ENCODE peak calls at places on chromosomes 12 and 14, in five cellular contexts. One of them, this sample, is unnamed.

GRCh38 chr14:101823511-101824120 is 62.1 kb downstream of the PPP2R5C start:
- DNase-seq in tibial artery: peak
- DNase-seq in left ventricle myocardium inferior: no peak
- DNase-seq in upper lobe of left lung: no peak
- DNase-seq in AG10803: no peak
- DNase-seq in this sample: peak

GRCh38 chr12:94255428-94255827 is 107.1 kb downstream of the PLXNC1 start:
- DNase-seq in tibial artery: no peak
- DNase-seq in left ventricle myocardium inferior: no peak
- DNase-seq in upper lobe of left lung: no peak
- DNase-seq in AG10803: no peak
- DNase-seq in this sample: no peak

GRCh38 chr12:54572881-54573280 is 15.6 kb downstream of the PPP1R1A start:
- DNase-seq in tibial artery: no peak
- DNase-seq in left ventricle myocardium inferior: no peak
- DNase-seq in upper lobe of left lung: no peak
- DNase-seq in AG10803: no peak
- DNase-seq in this sample: no peak

GRCh38 chr14:97697772-97698171 is 900.6 kb downstream of the VRK1 start:
- DNase-seq in tibial artery: no peak
- DNase-seq in left ventricle myocardium inferior: no peak
- DNase-seq in upper lobe of left lung: no peak
- DNase-seq in AG10803: no peak
- DNase-seq in this sample: peak

GRCh38 chr14:106877527-106877926 is 1351.1 kb downstream of the TMEM121 start:
- DNase-seq in tibial artery: no peak
- DNase-seq in left ventricle myocardium inferior: no peak
- DNase-seq in upper lobe of left lung: no peak
- DNase-seq in AG10803: no peak
- DNase-seq in this sample: no peak

GRCh38 chr14:75561013-75561432 is 17.4 kb upstream of the FLVCR2 start:
- DNase-seq in tibial artery: peak
- DNase-seq in left ventricle myocardium inferior: peak
- DNase-seq in upper lobe of left lung: peak
- DNase-seq in AG10803: peak
- DNase-seq in this sample: peak

GRCh38 chr12:52903285-52903854 is 1.5 kb downstream of the KRT8 start:
- DNase-seq in tibial artery: peak
- DNase-seq in left ventricle myocardium inferior: peak
- DNase-seq in upper lobe of left lung: peak
- DNase-seq in AG10803: peak
- DNase-seq in this sample: peak

GRCh38 chr14:98182385-98183055 is 1089.5 kb downstream of the BCL11B start:
- DNase-seq in tibial artery: no peak
- DNase-seq in left ventricle myocardium inferior: no peak
- DNase-seq in upper lobe of left lung: no peak
- DNase-seq in AG10803: no peak
- DNase-seq in this sample: no peak

GRCh38 chr14:63777024-63777423 is 49.2 kb upstream of the SGPP1 start:
- DNase-seq in tibial artery: no peak
- DNase-seq in left ventricle myocardium inferior: no peak
- DNase-seq in upper lobe of left lung: no peak
- DNase-seq in AG10803: peak
- DNase-seq in this sample: no peak

GRCh38 chr12:50185496-50185895 is 18.3 kb upstream of the CERS5 start:
- DNase-seq in tibial artery: no peak
- DNase-seq in left ventricle myocardium inferior: no peak
- DNase-seq in upper lobe of left lung: no peak
- DNase-seq in AG10803: no peak
- DNase-seq in this sample: no peak

GRCh38 chr12:109961201-109961600 is 35.0 kb downstream of the GIT2 start:
- DNase-seq in tibial artery: no peak
- DNase-seq in left ventricle myocardium inferior: peak
- DNase-seq in upper lobe of left lung: no peak
- DNase-seq in AG10803: peak
- DNase-seq in this sample: no peak

GRCh38 chr12:117105902-117106301 is 6.7 kb upstream of the TESC start:
- DNase-seq in tibial artery: no peak
- DNase-seq in left ventricle myocardium inferior: no peak
- DNase-seq in upper lobe of left lung: peak
- DNase-seq in AG10803: no peak
- DNase-seq in this sample: no peak

GRCh38 chr12:77992760-77993159 is 162.1 kb downstream of the NAV3 start:
- DNase-seq in tibial artery: no peak
- DNase-seq in left ventricle myocardium inferior: no peak
- DNase-seq in upper lobe of left lung: no peak
- DNase-seq in AG10803: no peak
- DNase-seq in this sample: no peak

GRCh38 chr14:65910108-65910507 is 497.6 kb downstream of the FUT8 start:
- DNase-seq in tibial artery: no peak
- DNase-seq in left ventricle myocardium inferior: no peak
- DNase-seq in upper lobe of left lung: no peak
- DNase-seq in AG10803: peak
- DNase-seq in this sample: no peak

GRCh38 chr12:62588916-62589315 is 122.3 kb downstream of the MON2 start:
- DNase-seq in tibial artery: no peak
- DNase-seq in left ventricle myocardium inferior: no peak
- DNase-seq in upper lobe of left lung: no peak
- DNase-seq in AG10803: no peak
- DNase-seq in this sample: no peak

GRCh38 chr14:92560106-92560865 is 46.7 kb downstream of the RIN3 start:
- DNase-seq in tibial artery: no peak
- DNase-seq in left ventricle myocardium inferior: no peak
- DNase-seq in upper lobe of left lung: no peak
- DNase-seq in AG10803: no peak
- DNase-seq in this sample: no peak

GRCh38 chr12:124919646-124920352 is 5.3 kb upstream of the UBC start:
- DNase-seq in tibial artery: no peak
- DNase-seq in left ventricle myocardium inferior: no peak
- DNase-seq in upper lobe of left lung: no peak
- DNase-seq in AG10803: peak
- DNase-seq in this sample: peak

GRCh38 chr12:123150804-123151678 is at the start of gene PITPNM2:
- DNase-seq in tibial artery: peak
- DNase-seq in left ventricle myocardium inferior: peak
- DNase-seq in upper lobe of left lung: peak
- DNase-seq in AG10803: peak
- DNase-seq in this sample: peak

GRCh38 chr14:74834682-74835392 is 41.1 kb downstream of the PROX2 start:
- DNase-seq in tibial artery: no peak
- DNase-seq in left ventricle myocardium inferior: no peak
- DNase-seq in upper lobe of left lung: no peak
- DNase-seq in AG10803: no peak
- DNase-seq in this sample: no peak

GRCh38 chr12:122336015-122336946 is 70.0 kb upstream of the VPS33A start:
- DNase-seq in tibial artery: no peak
- DNase-seq in left ventricle myocardium inferior: no peak
- DNase-seq in upper lobe of left lung: no peak
- DNase-seq in AG10803: peak
- DNase-seq in this sample: peak

GRCh38 chr12:58051378-58051777 is 110.0 kb downstream of the ATP23 start:
- DNase-seq in tibial artery: no peak
- DNase-seq in left ventricle myocardium inferior: no peak
- DNase-seq in upper lobe of left lung: no peak
- DNase-seq in AG10803: no peak
- DNase-seq in this sample: no peak

GRCh38 chr12:3727877-3728632 is 24.9 kb downstream of the CRACR2A start:
- DNase-seq in tibial artery: no peak
- DNase-seq in left ventricle myocardium inferior: no peak
- DNase-seq in upper lobe of left lung: peak
- DNase-seq in AG10803: peak
- DNase-seq in this sample: peak

GRCh38 chr12:1643056-1643455 is 14.0 kb downstream of the WNT5B start:
- DNase-seq in tibial artery: no peak
- DNase-seq in left ventricle myocardium inferior: no peak
- DNase-seq in upper lobe of left lung: no peak
- DNase-seq in AG10803: no peak
- DNase-seq in this sample: no peak

GRCh38 chr14:36810209-36810608 is 148.5 kb downstream of the PAX9 start:
- DNase-seq in tibial artery: no peak
- DNase-seq in left ventricle myocardium inferior: no peak
- DNase-seq in upper lobe of left lung: no peak
- DNase-seq in AG10803: no peak
- DNase-seq in this sample: no peak

GRCh38 chr14:89041245-89041585 is 216.8 kb downstream of the TTC8 start:
- DNase-seq in tibial artery: peak
- DNase-seq in left ventricle myocardium inferior: no peak
- DNase-seq in upper lobe of left lung: no peak
- DNase-seq in AG10803: no peak
- DNase-seq in this sample: no peak

GRCh38 chr12:103672401-103673119 is 85.5 kb downstream of the STAB2 start:
- DNase-seq in tibial artery: no peak
- DNase-seq in left ventricle myocardium inferior: no peak
- DNase-seq in upper lobe of left lung: no peak
- DNase-seq in AG10803: no peak
- DNase-seq in this sample: no peak

GRCh38 chr14:105072892-105073719 is 7.9 kb upstream of the GPR132 start:
- DNase-seq in tibial artery: no peak
- DNase-seq in left ventricle myocardium inferior: no peak
- DNase-seq in upper lobe of left lung: no peak
- DNase-seq in AG10803: no peak
- DNase-seq in this sample: no peak

GRCh38 chr14:49954171-49954631 is 61.3 kb downstream of the ARF6 start:
- DNase-seq in tibial artery: no peak
- DNase-seq in left ventricle myocardium inferior: no peak
- DNase-seq in upper lobe of left lung: peak
- DNase-seq in AG10803: peak
- DNase-seq in this sample: no peak

GRCh38 chr12:80422549-80422948 is 21.5 kb upstream of the PTPRQ start:
- DNase-seq in tibial artery: no peak
- DNase-seq in left ventricle myocardium inferior: no peak
- DNase-seq in upper lobe of left lung: no peak
- DNase-seq in AG10803: peak
- DNase-seq in this sample: no peak

GRCh38 chr12:17381211-17381610 is 708.8 kb downstream of the RERGL start:
- DNase-seq in tibial artery: no peak
- DNase-seq in left ventricle myocardium inferior: no peak
- DNase-seq in upper lobe of left lung: no peak
- DNase-seq in AG10803: no peak
- DNase-seq in this sample: no peak

GRCh38 chr14:21860172-21860571 is 186.6 kb upstream of the OR4E1 start:
- DNase-seq in tibial artery: no peak
- DNase-seq in left ventricle myocardium inferior: no peak
- DNase-seq in upper lobe of left lung: no peak
- DNase-seq in AG10803: no peak
- DNase-seq in this sample: no peak
- TF ChIP-seq CTCF in tibial artery: no peak
- TF ChIP-seq CTCF in left ventricle myocardium inferior: no peak
- TF ChIP-seq CTCF in upper lobe of left lung: peak
- TF ChIP-seq CTCF in AG10803: no peak
- TF ChIP-seq CTCF in this sample: peak

GRCh38 chr14:72920008-72920407 is 6.3 kb upstream of the DCAF4 start:
- DNase-seq in tibial artery: no peak
- DNase-seq in left ventricle myocardium inferior: no peak
- DNase-seq in upper lobe of left lung: no peak
- DNase-seq in AG10803: no peak
- DNase-seq in this sample: no peak
- TF ChIP-seq CTCF in tibial artery: no peak
- TF ChIP-seq CTCF in left ventricle myocardium inferior: no peak
- TF ChIP-seq CTCF in upper lobe of left lung: no peak
- TF ChIP-seq CTCF in AG10803: no peak
- TF ChIP-seq CTCF in this sample: no peak

GRCh38 chr12:107564946-107565345 is 120.7 kb upstream of the PWP1 start:
- DNase-seq in tibial artery: no peak
- DNase-seq in left ventricle myocardium inferior: no peak
- DNase-seq in upper lobe of left lung: no peak
- DNase-seq in AG10803: peak
- DNase-seq in this sample: no peak
- TF ChIP-seq CTCF in tibial artery: no peak
- TF ChIP-seq CTCF in left ventricle myocardium inferior: peak
- TF ChIP-seq CTCF in upper lobe of left lung: no peak
- TF ChIP-seq CTCF in AG10803: peak
- TF ChIP-seq CTCF in this sample: peak

DNA sequence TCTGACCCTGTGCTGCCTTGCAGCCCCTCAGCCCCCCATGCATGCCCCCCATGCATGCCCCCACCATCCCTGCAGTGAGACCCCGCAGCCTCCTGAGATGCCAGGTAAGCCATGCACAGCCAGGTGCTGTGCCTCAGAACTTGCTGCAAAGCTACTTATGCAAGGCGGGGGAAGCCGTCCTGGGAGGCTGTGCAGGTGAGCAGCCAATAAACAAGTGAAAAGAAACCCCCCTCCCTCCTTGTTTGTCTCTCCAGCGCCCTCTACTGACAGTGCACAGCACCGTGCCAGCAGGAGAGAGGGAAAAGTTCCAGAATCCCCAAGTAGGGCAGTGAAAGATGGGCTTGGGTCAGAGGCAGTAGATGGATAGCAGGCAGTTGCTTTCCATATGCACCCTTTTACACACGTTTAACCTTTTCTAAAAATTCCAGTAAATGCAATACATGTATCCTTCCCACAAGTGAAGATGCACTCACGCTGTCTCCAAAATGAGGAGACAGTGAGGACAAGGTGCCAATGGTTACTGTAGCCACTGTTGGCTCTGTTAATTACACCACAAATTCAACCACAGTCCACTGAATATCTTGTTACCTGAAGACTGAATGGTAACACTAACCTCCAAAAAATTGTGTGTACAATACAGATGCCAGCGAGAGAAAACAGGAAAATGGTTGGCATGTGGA is 18.0 kb downstream of the TNFAIP2 start:
- DNase-seq in tibial artery: no peak
- DNase-seq in left ventricle myocardium inferior: no peak
- DNase-seq in upper lobe of left lung: peak
- DNase-seq in AG10803: peak
- DNase-seq in this sample: no peak
- TF ChIP-seq CTCF in tibial artery: peak
- TF ChIP-seq CTCF in left ventricle myocardium inferior: peak
- TF ChIP-seq CTCF in upper lobe of left lung: peak
- TF ChIP-seq CTCF in AG10803: peak
- TF ChIP-seq CTCF in this sample: peak

This sample was measured in natural killer cell.